ENCODE peak calls at places on chromosomes 13 and 19, in six cellular contexts. M is natural killer cell, U is MCF 10A, T is breast epithelium, H is Calu3, R is AG04450. F is an unnamed sample.

GRCh38 chr13:40558656-40559055 is 107.8 kb downstream of the FOXO1 start:
- DNase-seq in T (no peak), M (no peak), R (no peak), U (no peak), H (no peak), F (no peak)

GRCh38 chr13:44300895-44301638 is 72.6 kb upstream of the SERP2 start:
- DNase-seq in U (peak; percentile 98), H (peak; percentile 52), T (peak; percentile 60), M (no peak), R (no peak), F (no peak)

GRCh38 chr13:104015646-104016396 is 949.6 kb upstream of the SLC10A2 start:
- DNase-seq in U (no peak), T (no peak), M (no peak), H (peak; percentile 19), R (peak; percentile 44), F (no peak)

GRCh38 chr19:46471116-46471733 is at the start of gene PNMA8A:
- DNase-seq in M (no peak), U (peak; percentile 28), T (no peak), R (no peak), H (no peak), F (peak; percentile 96)

GRCh38 chr13:113890758-113891480 is 27.0 kb upstream of the GAS6 start:
- DNase-seq in M (no peak), U (no peak), H (no peak), R (no peak), T (no peak), F (no peak)

GRCh38 chr19:39032164-39032918 is at the start of gene FBXO27:
- DNase-seq in U (no peak), T (no peak), M (no peak), H (peak; percentile 56), R (no peak), F (peak; percentile 91)

GRCh38 chr19:29422047-29422446 is 103.7 kb upstream of the VSTM2B start:
- DNase-seq in R (no peak), T (no peak), M (no peak), H (no peak), U (no peak), F (no peak)

GRCh38 chr19:47351545-47351944 is 2.4 kb downstream of the DHX34 start:
- DNase-seq in U (peak; percentile 58), H (peak; percentile 17), R (no peak), T (no peak), M (no peak), F (peak; percentile 75)

GRCh38 chr19:4288091-4288777 is 9.2 kb downstream of the SHD start:
- DNase-seq in R (no peak), T (no peak), U (peak; percentile 36), H (no peak), M (no peak), F (peak; percentile 80)

GRCh38 chr19:40691421-40692211 is 1.2 kb upstream of the NUMBL start:
- DNase-seq in H (no peak), T (no peak), U (no peak), M (no peak), R (no peak), F (peak; percentile 65)

GRCh38 chr19:508204-509150 is 1.2 kb downstream of the TPGS1 start:
- DNase-seq in R (no peak), M (no peak), T (no peak), H (no peak), U (no peak), F (peak; percentile 36)

F was measured in endodermal cell.